ENCODE peak calls at places on chromosomes 13 and 19, in six cellular contexts. J is mucosa of gallbladder, O is T-helper 2 cell, G is head of caudate nucleus, H is iPS DF 19.7, B is HS-27A. I is an unnamed sample.

GRCh38 chr13:84648069-84648640 is 765.9 kb upstream of the SLITRK1 start:
- DNase-seq in J (no peak), O (no peak), G (no peak), H (no peak), B (no peak), I (no peak)

GRCh38 chr19:34430738-34431625 is 2.8 kb downstream of the UBA2 start:
- DNase-seq in J (no peak), O (peak), G (no peak), H (no peak), B (peak), I (peak)

GRCh38 chr13:73731564-73731963 is 402.6 kb downstream of the KLF12 start:
- DNase-seq in J (no peak), O (no peak), G (no peak), H (no peak), B (no peak), I (no peak)

GRCh38 chr13:36453518-36453917 is 21.2 kb downstream of the CCNA1 start:
- DNase-seq in J (no peak), O (no peak), G (no peak), H (no peak), B (no peak), I (peak)

GRCh38 chr19:32686847-32687450 is 4.7 kb upstream of the NUDT19 start:
- DNase-seq in J (no peak), O (no peak), G (no peak), H (no peak), B (no peak), I (no peak)

GRCh38 chr13:52938065-52938464 is 89.6 kb upstream of the PCDH8 start:
- DNase-seq in J (no peak), O (no peak), G (no peak), H (no peak), B (no peak), I (no peak)

GRCh38 chr19:19670070-19670551 is 1.5 kb downstream of the ZNF101 start:
- DNase-seq in J (no peak), O (no peak), G (no peak), H (peak), B (no peak), I (peak)

GRCh38 chr19:19371056-19371455 is 34.4 kb upstream of the GATAD2A start:
- DNase-seq in J (no peak), O (no peak), G (no peak), H (no peak), B (peak), I (no peak)

GRCh38 chr13:68176486-68176885 is 946.4 kb upstream of the PCDH9 start:
- DNase-seq in J (no peak), O (no peak), G (no peak), H (no peak), B (peak), I (no peak)

GRCh38 chr19:46990998-46991676 is 28.5 kb upstream of the NPAS1 start:
- DNase-seq in J (peak), O (peak), G (peak), H (no peak), B (no peak), I (peak)

GRCh38 chr13:26255717-26256277 is 1.9 kb downstream of the CDK8 start:
- DNase-seq in J (no peak), O (no peak), G (no peak), H (no peak), B (no peak), I (no peak)

GRCh38 chr13:33455291-33455690 is 169.7 kb upstream of the STARD13 start:
- DNase-seq in J (no peak), O (no peak), G (no peak), H (no peak), B (no peak), I (no peak)

GRCh38 chr19:44570984-44571684 is 41.7 kb upstream of the CEACAM20 start:
- DNase-seq in J (peak), O (peak), G (no peak), H (no peak), B (peak), I (peak)